ENCODE peak calls at places on chromosomes 11 and 22, in nine cellular contexts. One of them, this sample, is unnamed.

GRCh38 chr11:126186708-126187481 is 24.6 kb downstream of the RPUSD4 start:
- DNase-seq in left ventricle myocardium inferior: no peak
- DNase-seq in astrocyte of the spinal cord: no peak
- DNase-seq in hepatic stellate cell: no peak
- DNase-seq in H7: peak; percentile 85
- DNase-seq in H9: no peak
- DNase-seq in mesothelial cell of epicardium: no peak
- DNase-seq in K562: no peak
- DNase-seq in stimulated activated CD4-positive, alpha-beta T cell treated with anti-CD3 and anti-CD28 coated beads, Interleukin-15, amount 100 ng/mL, for 24 hours: no peak
- DNase-seq in this sample: peak; percentile 85

GRCh38 chr22:46449116-46449691 is 88.2 kb downstream of the CELSR1 start:
- DNase-seq in H9: no peak
- DNase-seq in K562: no peak
- DNase-seq in astrocyte of the spinal cord: no peak
- DNase-seq in hepatic stellate cell: no peak
- DNase-seq in mesothelial cell of epicardium: no peak
- DNase-seq in stimulated activated CD4-positive, alpha-beta T cell treated with anti-CD3 and anti-CD28 coated beads, Interleukin-15, amount 100 ng/mL, for 24 hours: no peak
- DNase-seq in H7: no peak
- DNase-seq in left ventricle myocardium inferior: no peak
- DNase-seq in this sample: no peak

GRCh38 chr22:30241576-30242371 is 4.8 kb downstream of the LIF start:
- DNase-seq in astrocyte of the spinal cord: no peak
- DNase-seq in hepatic stellate cell: no peak
- DNase-seq in K562: no peak
- DNase-seq in H9: no peak
- DNase-seq in stimulated activated CD4-positive, alpha-beta T cell treated with anti-CD3 and anti-CD28 coated beads, Interleukin-15, amount 100 ng/mL, for 24 hours: peak; percentile 50
- DNase-seq in H7: peak; percentile 46
- DNase-seq in mesothelial cell of epicardium: no peak
- DNase-seq in left ventricle myocardium inferior: no peak
- DNase-seq in this sample: no peak

GRCh38 chr11:1931326-1931725 is 11.8 kb downstream of the TNNT3 start:
- DNase-seq in stimulated activated CD4-positive, alpha-beta T cell treated with anti-CD3 and anti-CD28 coated beads, Interleukin-15, amount 100 ng/mL, for 24 hours: no peak
- DNase-seq in H7: peak; percentile 52
- DNase-seq in left ventricle myocardium inferior: no peak
- DNase-seq in mesothelial cell of epicardium: no peak
- DNase-seq in H9: no peak
- DNase-seq in K562: no peak
- DNase-seq in hepatic stellate cell: peak; percentile 43
- DNase-seq in astrocyte of the spinal cord: no peak
- DNase-seq in this sample: no peak

GRCh38 chr11:121291896-121292502 is 572 bp upstream of the SC5D start:
- DNase-seq in mesothelial cell of epicardium: no peak
- DNase-seq in H7: peak; percentile 13
- DNase-seq in astrocyte of the spinal cord: peak; percentile 16
- DNase-seq in H9: peak; percentile 42
- DNase-seq in left ventricle myocardium inferior: no peak
- DNase-seq in K562: no peak
- DNase-seq in hepatic stellate cell: peak; percentile 1
- DNase-seq in stimulated activated CD4-positive, alpha-beta T cell treated with anti-CD3 and anti-CD28 coated beads, Interleukin-15, amount 100 ng/mL, for 24 hours: no peak
- DNase-seq in this sample: peak; percentile 58

GRCh38 chr22:37082251-37082650 is 27.3 kb downstream of the TMPRSS6 start:
- DNase-seq in astrocyte of the spinal cord: no peak
- DNase-seq in hepatic stellate cell: no peak
- DNase-seq in left ventricle myocardium inferior: no peak
- DNase-seq in H7: no peak
- DNase-seq in stimulated activated CD4-positive, alpha-beta T cell treated with anti-CD3 and anti-CD28 coated beads, Interleukin-15, amount 100 ng/mL, for 24 hours: peak; percentile 62
- DNase-seq in K562: no peak
- DNase-seq in H9: no peak
- DNase-seq in mesothelial cell of epicardium: no peak
- DNase-seq in this sample: no peak

GRCh38 chr11:12901272-12901671 is 107.8 kb upstream of the RASSF10 start:
- DNase-seq in mesothelial cell of epicardium: no peak
- DNase-seq in H7: no peak
- DNase-seq in left ventricle myocardium inferior: no peak
- DNase-seq in K562: no peak
- DNase-seq in hepatic stellate cell: no peak
- DNase-seq in H9: no peak
- DNase-seq in stimulated activated CD4-positive, alpha-beta T cell treated with anti-CD3 and anti-CD28 coated beads, Interleukin-15, amount 100 ng/mL, for 24 hours: no peak
- DNase-seq in astrocyte of the spinal cord: no peak
- DNase-seq in this sample: no peak

GRCh38 chr11:57484141-57484710 is 23.9 kb downstream of the RTN4RL2 start:
- DNase-seq in left ventricle myocardium inferior: no peak
- DNase-seq in stimulated activated CD4-positive, alpha-beta T cell treated with anti-CD3 and anti-CD28 coated beads, Interleukin-15, amount 100 ng/mL, for 24 hours: no peak
- DNase-seq in H9: no peak
- DNase-seq in H7: no peak
- DNase-seq in astrocyte of the spinal cord: no peak
- DNase-seq in K562: no peak
- DNase-seq in hepatic stellate cell: no peak
- DNase-seq in mesothelial cell of epicardium: no peak
- DNase-seq in this sample: no peak

GRCh38 chr11:60589611-60590010 is 74.4 kb downstream of the MS4A13 start:
- DNase-seq in stimulated activated CD4-positive, alpha-beta T cell treated with anti-CD3 and anti-CD28 coated beads, Interleukin-15, amount 100 ng/mL, for 24 hours: no peak
- DNase-seq in astrocyte of the spinal cord: no peak
- DNase-seq in H7: no peak
- DNase-seq in left ventricle myocardium inferior: no peak
- DNase-seq in K562: no peak
- DNase-seq in H9: no peak
- DNase-seq in mesothelial cell of epicardium: no peak
- DNase-seq in hepatic stellate cell: no peak
- DNase-seq in this sample: no peak

GRCh38 chr11:63574856-63575602 is 11.8 kb upstream of the PLAAT2 start:
- DNase-seq in K562: no peak
- DNase-seq in hepatic stellate cell: no peak
- DNase-seq in stimulated activated CD4-positive, alpha-beta T cell treated with anti-CD3 and anti-CD28 coated beads, Interleukin-15, amount 100 ng/mL, for 24 hours: no peak
- DNase-seq in left ventricle myocardium inferior: peak; percentile 33
- DNase-seq in H9: peak; percentile 14
- DNase-seq in astrocyte of the spinal cord: peak; percentile 29
- DNase-seq in mesothelial cell of epicardium: no peak
- DNase-seq in H7: no peak
- DNase-seq in this sample: no peak

GRCh38 chr22:18095101-18095805 is 15.4 kb upstream of the TUBA8 start:
- DNase-seq in hepatic stellate cell: no peak
- DNase-seq in left ventricle myocardium inferior: no peak
- DNase-seq in H9: no peak
- DNase-seq in H7: no peak
- DNase-seq in K562: no peak
- DNase-seq in mesothelial cell of epicardium: no peak
- DNase-seq in astrocyte of the spinal cord: peak; percentile 28
- DNase-seq in stimulated activated CD4-positive, alpha-beta T cell treated with anti-CD3 and anti-CD28 coated beads, Interleukin-15, amount 100 ng/mL, for 24 hours: no peak
- DNase-seq in this sample: peak; percentile 74

GRCh38 chr11:125155100-125155444 is 9.5 kb upstream of the PKNOX2 start:
- DNase-seq in astrocyte of the spinal cord: no peak
- DNase-seq in H9: no peak
- DNase-seq in mesothelial cell of epicardium: no peak
- DNase-seq in left ventricle myocardium inferior: no peak
- DNase-seq in stimulated activated CD4-positive, alpha-beta T cell treated with anti-CD3 and anti-CD28 coated beads, Interleukin-15, amount 100 ng/mL, for 24 hours: no peak
- DNase-seq in hepatic stellate cell: no peak
- DNase-seq in H7: no peak
- DNase-seq in K562: no peak
- DNase-seq in this sample: no peak

GRCh38 chr11:30244255-30244654 is 13.4 kb downstream of the FSHB start:
- DNase-seq in H7: no peak
- DNase-seq in left ventricle myocardium inferior: no peak
- DNase-seq in mesothelial cell of epicardium: no peak
- DNase-seq in hepatic stellate cell: peak; percentile 6
- DNase-seq in astrocyte of the spinal cord: peak; percentile 66
- DNase-seq in K562: no peak
- DNase-seq in stimulated activated CD4-positive, alpha-beta T cell treated with anti-CD3 and anti-CD28 coated beads, Interleukin-15, amount 100 ng/mL, for 24 hours: no peak
- DNase-seq in H9: no peak
- DNase-seq in this sample: no peak

GRCh38 chr11:15258433-15259350 is 144.0 kb downstream of the INSC start:
- DNase-seq in astrocyte of the spinal cord: peak; percentile 54
- DNase-seq in stimulated activated CD4-positive, alpha-beta T cell treated with anti-CD3 and anti-CD28 coated beads, Interleukin-15, amount 100 ng/mL, for 24 hours: no peak
- DNase-seq in left ventricle myocardium inferior: no peak
- DNase-seq in hepatic stellate cell: no peak
- DNase-seq in mesothelial cell of epicardium: no peak
- DNase-seq in H9: no peak
- DNase-seq in H7: no peak
- DNase-seq in K562: no peak
- DNase-seq in this sample: peak; percentile 1

GRCh38 chr11:122140535-122140934 is 24.5 kb upstream of the BLID start:
- DNase-seq in astrocyte of the spinal cord: peak; percentile 85
- DNase-seq in H9: no peak
- DNase-seq in K562: no peak
- DNase-seq in mesothelial cell of epicardium: no peak
- DNase-seq in stimulated activated CD4-positive, alpha-beta T cell treated with anti-CD3 and anti-CD28 coated beads, Interleukin-15, amount 100 ng/mL, for 24 hours: no peak
- DNase-seq in left ventricle myocardium inferior: no peak
- DNase-seq in hepatic stellate cell: peak; percentile 30
- DNase-seq in H7: no peak
- DNase-seq in this sample: no peak

GRCh38 chr11:62124186-62125113 is 639 bp downstream of the INCENP start:
- DNase-seq in stimulated activated CD4-positive, alpha-beta T cell treated with anti-CD3 and anti-CD28 coated beads, Interleukin-15, amount 100 ng/mL, for 24 hours: peak; percentile 57
- DNase-seq in left ventricle myocardium inferior: peak; percentile 32
- DNase-seq in K562: peak; percentile 34
- DNase-seq in mesothelial cell of epicardium: no peak
- DNase-seq in H9: no peak
- DNase-seq in H7: peak; percentile 56
- DNase-seq in astrocyte of the spinal cord: peak; percentile 31
- DNase-seq in hepatic stellate cell: peak; percentile 50
- DNase-seq in this sample: peak; percentile 32

GRCh38 chr22:47435826-47436225 is 673.4 kb downstream of the TBC1D22A start:
- DNase-seq in K562: no peak
- DNase-seq in stimulated activated CD4-positive, alpha-beta T cell treated with anti-CD3 and anti-CD28 coated beads, Interleukin-15, amount 100 ng/mL, for 24 hours: no peak
- DNase-seq in left ventricle myocardium inferior: no peak
- DNase-seq in astrocyte of the spinal cord: no peak
- DNase-seq in H7: no peak
- DNase-seq in H9: no peak
- DNase-seq in hepatic stellate cell: no peak
- DNase-seq in mesothelial cell of epicardium: no peak
- DNase-seq in this sample: no peak

GRCh38 chr22:32754413-32755041 is 47.0 kb upstream of the TIMP3 start:
- DNase-seq in mesothelial cell of epicardium: no peak
- DNase-seq in astrocyte of the spinal cord: peak; percentile 38
- DNase-seq in hepatic stellate cell: peak; percentile 63
- DNase-seq in K562: no peak
- DNase-seq in stimulated activated CD4-positive, alpha-beta T cell treated with anti-CD3 and anti-CD28 coated beads, Interleukin-15, amount 100 ng/mL, for 24 hours: no peak
- DNase-seq in H7: no peak
- DNase-seq in H9: no peak
- DNase-seq in left ventricle myocardium inferior: peak; percentile 60
- DNase-seq in this sample: no peak

This sample was measured in cerebellar cortex.